ENCODE peak calls at places on chromosomes 11 and 22, in six cellular contexts. One of them, this sample, is unnamed.
A peak's percentile ranks its signal among the peaks of the same experiment; 100 is the strongest.

GRCh38 chr11:6737872-6738466 is 33.8 kb downstream of the OR2AG2 start:
- DNase-seq in ascending aorta: no peak
- DNase-seq in A549: peak; percentile 45
- DNase-seq in HCT116: peak; percentile 43
- DNase-seq in suprapubic skin: no peak
- DNase-seq in neural progenitor cell: peak; percentile 24
- DNase-seq in this sample: peak; percentile 69

GRCh38 chr11:34988294-34989255 is 72.2 kb downstream of the PDHX start:
- DNase-seq in suprapubic skin: no peak
- DNase-seq in HCT116: no peak
- DNase-seq in neural progenitor cell: no peak
- DNase-seq in A549: no peak
- DNase-seq in ascending aorta: no peak
- DNase-seq in this sample: no peak

GRCh38 chr11:1568451-1568911 is 3.6 kb downstream of the DUSP8 start:
- DNase-seq in ascending aorta: no peak
- DNase-seq in suprapubic skin: no peak
- DNase-seq in neural progenitor cell: peak; percentile 88
- DNase-seq in HCT116: no peak
- DNase-seq in A549: no peak
- DNase-seq in this sample: peak; percentile 80

GRCh38 chr22:50545522-50546325 is at the start of gene KLHDC7B:
- DNase-seq in HCT116: no peak
- DNase-seq in ascending aorta: no peak
- DNase-seq in A549: no peak
- DNase-seq in suprapubic skin: no peak
- DNase-seq in neural progenitor cell: no peak
- DNase-seq in this sample: no peak

GRCh38 chr11:105000797-105001196 is 22.2 kb downstream of the CASP5 start:
- DNase-seq in HCT116: peak; percentile 19
- DNase-seq in ascending aorta: no peak
- DNase-seq in neural progenitor cell: peak; percentile 33
- DNase-seq in suprapubic skin: no peak
- DNase-seq in A549: peak; percentile 1
- DNase-seq in this sample: peak; percentile 30

GRCh38 chr22:36433318-36434231 is 45.8 kb upstream of the MYH9 start:
- DNase-seq in ascending aorta: no peak
- DNase-seq in neural progenitor cell: no peak
- DNase-seq in A549: no peak
- DNase-seq in HCT116: no peak
- DNase-seq in suprapubic skin: no peak
- DNase-seq in this sample: no peak

GRCh38 chr22:46081831-46082210 is 68.5 kb upstream of the PPARA start:
- DNase-seq in ascending aorta: peak; percentile 63
- DNase-seq in HCT116: no peak
- DNase-seq in neural progenitor cell: peak; percentile 26
- DNase-seq in suprapubic skin: no peak
- DNase-seq in A549: no peak
- DNase-seq in this sample: no peak

GRCh38 chr22:23896166-23896522 is 2.0 kb downstream of the MIF start:
- DNase-seq in suprapubic skin: no peak
- DNase-seq in ascending aorta: no peak
- DNase-seq in HCT116: no peak
- DNase-seq in neural progenitor cell: no peak
- DNase-seq in A549: no peak
- DNase-seq in this sample: no peak

GRCh38 chr11:32420937-32421532 is 14.3 kb downstream of the WT1 start:
- DNase-seq in HCT116: no peak
- DNase-seq in suprapubic skin: no peak
- DNase-seq in neural progenitor cell: no peak
- DNase-seq in A549: no peak
- DNase-seq in ascending aorta: no peak
- DNase-seq in this sample: no peak

GRCh38 chr22:49502126-49502826 is 325.4 kb downstream of the BRD1 start:
- DNase-seq in suprapubic skin: no peak
- DNase-seq in neural progenitor cell: no peak
- DNase-seq in HCT116: peak; percentile 68
- DNase-seq in ascending aorta: no peak
- DNase-seq in A549: peak; percentile 53
- DNase-seq in this sample: no peak

GRCh38 chr11:117381988-117382387 is 54.3 kb downstream of the CEP164 start:
- DNase-seq in neural progenitor cell: no peak
- DNase-seq in A549: no peak
- DNase-seq in HCT116: no peak
- DNase-seq in suprapubic skin: no peak
- DNase-seq in ascending aorta: no peak
- DNase-seq in this sample: no peak

GRCh38 chr11:13668957-13669521 is 571 bp downstream of the FAR1 start:
- DNase-seq in neural progenitor cell: no peak
- DNase-seq in A549: peak; percentile 45
- DNase-seq in ascending aorta: peak; percentile 73
- DNase-seq in HCT116: no peak
- DNase-seq in suprapubic skin: peak; percentile 74
- DNase-seq in this sample: peak; percentile 15

GRCh38 chr11:119258180-119258579 is 52.0 kb downstream of the CBL start:
- DNase-seq in suprapubic skin: no peak
- DNase-seq in HCT116: no peak
- DNase-seq in neural progenitor cell: no peak
- DNase-seq in A549: no peak
- DNase-seq in ascending aorta: no peak
- DNase-seq in this sample: peak; percentile 24

GRCh38 chr11:110472858-110473257 is 43.1 kb downstream of the FDX1 start:
- DNase-seq in A549: no peak
- DNase-seq in neural progenitor cell: no peak
- DNase-seq in suprapubic skin: no peak
- DNase-seq in HCT116: no peak
- DNase-seq in ascending aorta: no peak
- DNase-seq in this sample: no peak

GRCh38 chr22:37176464-37177061 is 11.5 kb downstream of the C1QTNF6 start:
- DNase-seq in ascending aorta: no peak
- DNase-seq in A549: no peak
- DNase-seq in neural progenitor cell: no peak
- DNase-seq in HCT116: no peak
- DNase-seq in suprapubic skin: peak; percentile 82
- DNase-seq in this sample: no peak

GRCh38 chr11:19951558-19952083 is 208.7 kb downstream of the DBX1 start:
- DNase-seq in ascending aorta: no peak
- DNase-seq in neural progenitor cell: peak; percentile 77
- DNase-seq in HCT116: peak; percentile 32
- DNase-seq in suprapubic skin: no peak
- DNase-seq in A549: peak; percentile 64
- DNase-seq in this sample: no peak

GRCh38 chr22:43168416-43169309 is 17.3 kb downstream of the TSPO start:
- DNase-seq in HCT116: no peak
- DNase-seq in suprapubic skin: no peak
- DNase-seq in ascending aorta: no peak
- DNase-seq in neural progenitor cell: no peak
- DNase-seq in A549: no peak
- DNase-seq in this sample: no peak

GRCh38 chr22:47598864-47599263 is 836.4 kb downstream of the TBC1D22A start:
- DNase-seq in A549: no peak
- DNase-seq in neural progenitor cell: no peak
- DNase-seq in ascending aorta: peak; percentile 18
- DNase-seq in suprapubic skin: peak; percentile 5
- DNase-seq in HCT116: no peak
- DNase-seq in this sample: no peak

GRCh38 chr11:94924074-94925031 is 49.0 kb downstream of the CWC15 start:
- DNase-seq in neural progenitor cell: no peak
- DNase-seq in suprapubic skin: no peak
- DNase-seq in ascending aorta: no peak
- DNase-seq in A549: no peak
- DNase-seq in HCT116: no peak
- DNase-seq in this sample: no peak
- TF ChIP-seq CTCF in neural progenitor cell: no peak
- TF ChIP-seq CTCF in suprapubic skin: no peak
- TF ChIP-seq CTCF in ascending aorta: no peak
- TF ChIP-seq CTCF in A549: no peak
- TF ChIP-seq CTCF in HCT116: no peak
- TF ChIP-seq CTCF in this sample: no peak

GRCh38 chr11:130774703-130775102 is 141.6 kb downstream of the SNX19 start:
- DNase-seq in HCT116: no peak
- DNase-seq in neural progenitor cell: no peak
- DNase-seq in suprapubic skin: no peak
- DNase-seq in ascending aorta: no peak
- DNase-seq in A549: no peak
- DNase-seq in this sample: no peak

GRCh38 chr11:130773436-130773835 is 142.8 kb downstream of the SNX19 start:
- DNase-seq in HCT116: no peak
- DNase-seq in suprapubic skin: no peak
- DNase-seq in neural progenitor cell: no peak
- DNase-seq in A549: no peak
- DNase-seq in ascending aorta: no peak
- DNase-seq in this sample: no peak

GRCh38 chr11:130769782-130770565 is 146.3 kb downstream of the SNX19 start:
- DNase-seq in HCT116: no peak
- DNase-seq in A549: no peak
- DNase-seq in ascending aorta: no peak
- DNase-seq in suprapubic skin: no peak
- DNase-seq in neural progenitor cell: peak; percentile 38
- DNase-seq in this sample: no peak

GRCh38 chr11:130771708-130772107 is 144.6 kb downstream of the SNX19 start:
- DNase-seq in A549: no peak
- DNase-seq in ascending aorta: no peak
- DNase-seq in neural progenitor cell: no peak
- DNase-seq in suprapubic skin: no peak
- DNase-seq in HCT116: no peak
- DNase-seq in this sample: no peak

DNA sequence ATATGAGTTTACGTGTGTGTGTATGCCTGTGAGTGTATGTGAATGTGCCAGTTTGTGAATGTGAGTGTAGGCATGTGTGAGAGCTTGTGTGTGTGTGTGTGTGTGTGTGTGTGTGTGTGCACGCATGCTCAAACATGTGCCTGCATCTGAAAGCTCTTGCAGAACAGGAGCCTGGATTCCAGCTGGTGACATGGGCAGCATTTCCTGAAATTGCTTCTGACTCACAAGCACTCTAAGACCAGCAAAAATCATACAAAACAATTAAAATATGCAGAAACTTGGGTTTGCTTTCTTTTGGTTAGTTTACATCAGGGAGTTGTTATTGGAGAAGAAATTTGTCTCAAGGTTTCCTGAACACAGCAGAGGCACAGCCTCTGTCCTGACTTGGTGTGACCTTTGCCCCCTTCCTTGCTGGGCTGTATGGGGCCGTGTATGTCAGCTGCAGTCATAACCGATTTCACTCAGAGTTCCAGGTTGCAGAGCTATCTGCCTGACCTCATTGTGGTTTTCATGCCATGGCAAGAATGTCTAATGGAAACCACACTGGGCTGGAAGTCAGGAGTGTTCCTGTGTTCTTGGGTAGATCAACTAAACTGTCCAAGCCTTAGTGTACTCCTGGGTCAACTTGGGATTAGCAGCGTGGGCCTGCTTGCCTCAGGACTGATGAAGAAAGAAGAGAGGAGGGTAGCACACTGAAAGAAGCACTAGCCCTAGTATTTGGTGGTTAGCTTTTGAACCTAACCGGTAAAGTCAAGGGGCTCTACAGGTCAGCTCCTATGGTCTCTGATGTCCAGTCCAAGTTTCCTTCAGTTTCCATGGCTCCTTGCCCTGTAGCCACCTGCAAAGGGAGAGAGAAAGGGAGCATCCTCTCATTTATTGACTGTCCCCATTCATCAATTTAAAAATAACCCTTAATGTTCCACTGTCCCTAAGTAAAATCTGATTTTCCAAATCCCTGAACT is 143.7 kb downstream of the SNX19 start:
- DNase-seq in ascending aorta: no peak
- DNase-seq in suprapubic skin: no peak
- DNase-seq in neural progenitor cell: no peak
- DNase-seq in A549: peak; percentile 9
- DNase-seq in HCT116: no peak
- DNase-seq in this sample: no peak
- H3K4me1 ChIP-seq in ascending aorta: no peaks in the 10 kb centered on the region
- H3K4me1 ChIP-seq in suprapubic skin: peaks cover 38% of the 10 kb centered on the region
- H3K4me1 ChIP-seq in neural progenitor cell: peaks cover 4% of the 10 kb centered on the region
- H3K4me1 ChIP-seq in A549: peaks cover 4% of the 10 kb centered on the region
- H3K4me1 ChIP-seq in HCT116: no peaks in the 10 kb centered on the region
- H3K4me1 ChIP-seq in this sample: no peaks in the 10 kb centered on the region

DNA sequence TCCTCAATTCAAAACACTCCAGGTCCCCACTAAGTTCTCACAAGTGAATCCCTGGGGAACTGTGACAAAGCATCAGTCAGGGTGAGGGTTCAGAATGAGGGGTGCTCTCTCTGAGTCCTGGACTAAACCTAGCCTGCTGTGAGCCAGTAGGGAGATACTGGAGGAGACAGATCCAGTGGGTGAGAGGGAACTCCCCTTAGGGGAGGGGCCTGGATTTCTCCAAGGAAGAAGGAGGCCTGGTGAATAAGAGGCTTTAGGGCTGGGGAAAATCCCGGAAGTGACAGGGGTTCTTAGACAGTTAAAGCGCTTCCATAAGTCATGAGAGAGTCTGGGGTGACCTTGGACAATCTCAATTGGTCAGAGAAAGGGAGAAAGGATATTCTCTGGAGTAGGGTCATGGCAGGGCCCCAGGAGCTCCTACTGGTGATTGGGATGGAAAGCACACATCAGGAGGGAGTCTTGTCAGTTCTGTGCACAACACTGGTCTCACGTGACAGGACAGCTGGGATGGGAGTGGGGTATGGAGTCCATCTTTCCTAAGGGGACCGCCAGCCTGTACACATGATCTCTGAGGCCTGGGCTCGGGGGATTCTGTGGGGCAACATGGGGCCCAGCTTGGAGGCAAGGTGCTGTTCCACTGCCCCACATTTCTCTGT is 1.5 kb downstream of the TBC1D10A start:
- DNase-seq in neural progenitor cell: peak; percentile 50
- DNase-seq in HCT116: no peak
- DNase-seq in suprapubic skin: no peak
- DNase-seq in ascending aorta: peak; percentile 88
- DNase-seq in A549: peak; percentile 54
- DNase-seq in this sample: no peak
- H3K4me3 ChIP-seq in neural progenitor cell: no peak overlapping the region
- H3K4me3 ChIP-seq in HCT116: peak overlapping the region; percentile 78
- H3K4me3 ChIP-seq in suprapubic skin: peak overlapping the region; percentile 73
- H3K4me3 ChIP-seq in ascending aorta: peak overlapping the region; percentile 95
- H3K4me3 ChIP-seq in A549: peak overlapping the region; percentile 6
- H3K4me3 ChIP-seq in this sample: peak overlapping the region; percentile 52

DNA sequence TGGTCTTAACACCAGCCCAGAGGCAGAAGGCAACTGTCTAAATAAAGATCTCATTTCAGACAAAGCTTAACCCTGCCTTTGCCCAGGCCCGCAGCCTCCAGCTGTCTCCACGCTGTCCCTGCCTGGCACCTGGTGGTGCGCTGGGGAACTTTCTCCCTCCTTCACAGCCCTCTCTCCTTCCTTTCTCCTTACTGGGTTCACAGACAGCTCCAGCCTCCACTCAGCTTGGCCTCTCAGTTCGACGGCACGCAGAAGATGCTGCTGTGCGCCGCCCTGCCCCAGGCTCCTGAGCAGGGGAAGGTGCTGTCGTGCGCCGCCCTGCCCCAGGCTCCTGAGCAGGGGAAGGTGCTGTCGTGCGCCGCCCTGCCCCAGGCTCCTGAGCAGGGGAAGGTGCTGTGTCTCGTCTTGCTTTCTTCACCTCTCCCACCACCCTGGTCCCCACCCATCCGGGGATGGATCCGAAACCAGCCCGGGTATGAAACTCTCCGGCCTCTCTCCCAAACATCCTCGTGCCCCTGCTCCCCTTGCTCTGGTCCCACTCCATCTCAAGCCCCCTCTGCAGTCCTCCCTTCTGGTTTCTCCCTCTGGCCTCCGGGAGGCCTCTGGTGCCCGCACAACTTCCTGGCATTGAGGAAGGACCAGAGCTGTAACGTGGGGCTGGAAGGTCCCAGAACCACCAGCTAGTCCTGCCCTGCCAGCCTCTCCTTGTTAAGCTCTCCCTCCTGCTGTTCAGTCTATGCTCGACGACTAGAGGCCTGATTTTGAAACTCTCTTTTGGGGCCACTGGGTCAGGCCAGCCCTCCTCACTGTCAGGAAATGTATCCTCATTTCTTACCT is 22.9 kb upstream of the JAM3 start:
- DNase-seq in neural progenitor cell: peak; percentile 61
- DNase-seq in A549: no peak
- DNase-seq in suprapubic skin: peak; percentile 56
- DNase-seq in ascending aorta: no peak
- DNase-seq in HCT116: no peak
- DNase-seq in this sample: no peak
- TF ChIP-seq CTCF in neural progenitor cell: peak; percentile 58
- TF ChIP-seq CTCF in A549: no peak
- TF ChIP-seq CTCF in suprapubic skin: peak; percentile 47
- TF ChIP-seq CTCF in ascending aorta: peak; percentile 51
- TF ChIP-seq CTCF in HCT116: peak; percentile 43
- TF ChIP-seq CTCF in this sample: peak; percentile 45